ENCODE peak calls at places on chromosomes 6 and 20, in seven cellular contexts. Z is OCI-LY7, I is gastrocnemius medialis, V is HepG2, S is prostate gland, H is astrocyte of the spinal cord, P is endothelial cell. W is an unnamed sample.

GRCh38 chr6:129207832-129208231 is 324.9 kb downstream of the LAMA2 start:
- DNase-seq in S (no peak), I (no peak), Z (no peak), H (no peak), P (no peak), V (no peak), W (no peak)

GRCh38 chr6:131669891-131670290 is 31.3 kb downstream of the OR2A4 start:
- DNase-seq in Z (no peak), P (no peak), I (no peak), V (no peak), H (no peak), S (no peak), W (no peak)

GRCh38 chr6:152859225-152859624 is 108.6 kb downstream of the VIP start:
- DNase-seq in I (no peak), S (no peak), P (no peak), H (no peak), Z (no peak), V (no peak), W (no peak)

GRCh38 chr6:45618259-45618658 is 240.5 kb upstream of the SUPT3H start:
- DNase-seq in S (no peak), V (no peak), P (no peak), H (no peak), I (no peak), Z (no peak), W (no peak)

GRCh38 chr6:16690244-16691142 is 70.8 kb downstream of the ATXN1 start:
- DNase-seq in H (no peak), Z (no peak), I (no peak), S (no peak), V (peak), P (no peak), W (peak)

GRCh38 chr6:125491860-125492617 is 190.3 kb upstream of the HDDC2 start:
- DNase-seq in Z (no peak), V (no peak), S (no peak), I (no peak), P (no peak), H (no peak), W (no peak)

GRCh38 chr6:53466257-53466656 is 78.6 kb downstream of the GCLC start:
- DNase-seq in V (no peak), I (no peak), Z (no peak), H (no peak), S (peak), P (no peak), W (no peak)

GRCh38 chr20:43831496-43832065 is 83.1 kb upstream of the TOX2 start:
- DNase-seq in H (no peak), S (no peak), Z (no peak), V (no peak), P (no peak), I (no peak), W (no peak)

GRCh38 chr20:1629321-1629720 is 9.5 kb upstream of the SIRPB1 start:
- DNase-seq in V (no peak), I (no peak), H (no peak), P (no peak), Z (no peak), S (no peak), W (no peak)

GRCh38 chr20:31517373-31517772 is 3.1 kb downstream of the HM13 start:
- DNase-seq in V (peak), I (peak), Z (no peak), S (peak), H (peak), P (peak), W (no peak)

GRCh38 chr6:56891754-56892153 is 63.2 kb upstream of the BEND6 start:
- DNase-seq in S (no peak), P (no peak), Z (no peak), H (no peak), V (no peak), I (no peak), W (no peak)

GRCh38 chr6:168374051-168374502 is 54.5 kb upstream of the DACT2 start:
- DNase-seq in S (no peak), Z (no peak), P (no peak), V (no peak), I (no peak), H (no peak), W (no peak)

GRCh38 chr6:13544454-13545186 is 29.8 kb upstream of the SIRT5 start:
- DNase-seq in P (no peak), S (no peak), V (no peak), H (no peak), I (no peak), Z (no peak), W (no peak)

GRCh38 chr20:24566656-24567055 is 97.2 kb downstream of the SYNDIG1 start:
- DNase-seq in S (no peak), Z (no peak), H (no peak), P (no peak), I (no peak), V (no peak), W (no peak)

GRCh38 chr6:101429291-101429690 is 35.8 kb downstream of the GRIK2 start:
- DNase-seq in S (no peak), V (no peak), H (peak), P (no peak), Z (no peak), I (no peak), W (no peak)

GRCh38 chr20:37995856-37996625 is 37.2 kb downstream of the TTI1 start:
- DNase-seq in Z (no peak), P (no peak), H (no peak), I (no peak), V (no peak), S (no peak), W (no peak)

GRCh38 chr20:25282034-25282781 is 34.3 kb downstream of the PYGB start:
- DNase-seq in I (no peak), P (no peak), Z (no peak), V (no peak), H (no peak), S (no peak), W (no peak)

GRCh38 chr20:64130876-64131275 is 23.5 kb upstream of the NPBWR2 start:
- DNase-seq in P (no peak), V (no peak), H (no peak), Z (no peak), S (no peak), I (no peak), W (no peak)

GRCh38 chr6:9086331-9086730 is 651.0 kb upstream of the SLC35B3 start:
- DNase-seq in S (no peak), V (no peak), P (no peak), I (no peak), H (no peak), Z (no peak), W (no peak)

GRCh38 chr6:106256201-106256968 is 69.2 kb downstream of the ATG5 start:
- DNase-seq in V (no peak), Z (no peak), P (no peak), H (peak), S (no peak), I (no peak), W (no peak)

GRCh38 chr20:58722877-58723627 is 30.5 kb downstream of the NPEPL1 start:
- DNase-seq in S (no peak), I (no peak), Z (no peak), H (no peak), P (no peak), V (no peak), W (no peak)

GRCh38 chr6:39754493-39755115 is 29.4 kb upstream of the KIF6 start:
- DNase-seq in H (no peak), V (no peak), S (no peak), Z (no peak), P (no peak), I (no peak), W (no peak)

GRCh38 chr6:3566812-3567211 is 110.0 kb upstream of the SLC22A23 start:
- DNase-seq in V (no peak), H (peak), P (no peak), Z (no peak), I (no peak), S (no peak), W (no peak)

GRCh38 chr6:163324326-163324927 is 90.1 kb upstream of the QKI start:
- DNase-seq in I (no peak), H (no peak), Z (no peak), S (no peak), V (peak), P (no peak), W (no peak)

GRCh38 chr20:33301192-33301930 is 18.3 kb downstream of the BPIFB1 start:
- DNase-seq in I (no peak), Z (peak), V (no peak), S (no peak), H (no peak), P (no peak), W (no peak)

GRCh38 chr6:15893556-15894253 is 230.9 kb upstream of the DTNBP1 start:
- DNase-seq in S (no peak), V (peak), P (no peak), H (peak), Z (peak), I (no peak), W (no peak)

GRCh38 chr6:72446427-72446826 is 175.4 kb upstream of the KCNQ5 start:
- DNase-seq in P (no peak), H (peak), I (no peak), S (no peak), V (no peak), Z (no peak), W (no peak)

GRCh38 chr6:94454231-94454630 is 1034.9 kb upstream of the EPHA7 start:
- DNase-seq in S (no peak), P (no peak), H (no peak), I (no peak), V (no peak), Z (no peak), W (no peak)

GRCh38 chr6:133630651-133631050 is 258.3 kb upstream of the TCF21 start:
- DNase-seq in I (no peak), P (no peak), S (no peak), Z (no peak), V (no peak), H (peak), W (no peak)

GRCh38 chr6:118860880-118861279 is 33.1 kb upstream of the ASF1A start:
- DNase-seq in P (no peak), S (no peak), H (no peak), Z (no peak), V (no peak), I (peak), W (no peak)

GRCh38 chr6:33375143-33375649 is 16.4 kb upstream of the KIFC1 start:
- DNase-seq in V (no peak), H (peak), I (peak), S (peak), Z (no peak), P (no peak), W (no peak)

GRCh38 chr20:62195072-62195400 is 12.2 kb downstream of the MTG2 start:
- DNase-seq in S (no peak), H (no peak), P (no peak), Z (no peak), V (no peak), I (no peak), W (no peak)

GRCh38 chr6:27871919-27872633 is 40.1 kb downstream of the OR2B2 start:
- DNase-seq in V (no peak), Z (peak), S (peak), I (no peak), H (peak), P (peak), W (peak)

GRCh38 chr6:71724456-71725180 is 161.7 kb upstream of the RIMS1 start:
- DNase-seq in I (no peak), P (no peak), S (no peak), Z (no peak), H (no peak), V (no peak), W (no peak)

GRCh38 chr6:129607581-129608186 is 102.3 kb downstream of the ARHGAP18 start:
- DNase-seq in P (no peak), H (peak), I (no peak), Z (no peak), S (no peak), V (no peak), W (no peak)

GRCh38 chr6:85680388-85680787 is 37.7 kb upstream of the SYNCRIP start:
- DNase-seq in I (no peak), H (no peak), S (no peak), P (no peak), Z (peak), V (no peak), W (no peak)

GRCh38 chr6:138289739-138290138 is 71.4 kb upstream of the PBOV1 start:
- DNase-seq in H (no peak), S (peak), V (peak), Z (peak), I (no peak), P (peak), W (peak)
- TF ChIP-seq CTCF in H (peak), S (no peak), V (peak), Z (peak), I (no peak), P (no peak), W (no peak)

DNA sequence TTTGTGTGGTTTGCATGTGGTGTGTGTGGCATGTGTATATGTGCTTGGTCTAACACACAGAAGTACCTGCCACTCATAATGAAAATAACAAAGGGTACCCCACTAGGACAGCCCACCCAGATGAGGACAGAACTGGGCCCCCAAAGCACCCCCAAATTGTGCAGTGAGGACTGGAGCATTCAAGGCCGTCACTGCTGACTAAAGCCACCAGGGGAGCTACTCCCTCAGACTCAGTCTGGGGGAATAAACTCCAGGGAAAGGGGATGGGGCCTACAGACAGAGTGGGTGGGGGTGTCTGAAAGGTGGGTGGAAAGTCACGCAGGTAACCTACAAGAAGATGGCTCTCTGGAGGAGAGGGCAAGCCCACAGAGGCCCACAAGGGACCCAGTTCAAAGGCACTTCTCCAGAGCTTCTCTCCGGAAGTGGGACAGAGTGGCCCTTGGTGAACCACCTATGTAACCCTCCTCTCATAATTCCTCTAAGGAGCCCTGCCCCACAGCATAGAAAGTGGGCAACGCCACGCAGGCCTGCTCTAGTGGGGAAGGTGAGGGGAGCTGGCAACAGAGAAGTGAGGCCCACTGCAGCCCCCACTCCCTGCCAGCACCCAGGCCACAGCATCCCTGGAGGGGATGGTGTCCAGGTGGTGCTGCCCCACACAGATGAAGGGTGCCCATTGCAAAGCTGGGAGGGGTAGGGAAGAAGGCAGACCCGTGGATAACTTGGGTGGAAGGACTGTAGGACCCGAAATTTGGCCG is 122.8 kb upstream of the MAFB start:
- DNase-seq in I (no peak), V (no peak), H (no peak), Z (no peak), S (no peak), P (no peak), W (no peak)
- TF ChIP-seq CTCF in I (no peak), V (no peak), H (peak), Z (peak), S (no peak), P (peak), W (no peak)

GRCh38 chr6:88952065-88952704 is 11.2 kb downstream of the RNGTT start:
- DNase-seq in Z (no peak), S (no peak), V (peak), H (peak), I (no peak), P (no peak), W (no peak)
- TF ChIP-seq CTCF in Z (no peak), S (no peak), V (no peak), H (no peak), I (no peak), P (no peak), W (no peak)

GRCh38 chr6:90286884-90287488 is 9.7 kb downstream of the BACH2 start:
- DNase-seq in I (peak), P (peak), S (peak), V (peak), H (peak), Z (peak), W (no peak)

GRCh38 chr6:90288404-90288803 is 8.2 kb downstream of the BACH2 start:
- DNase-seq in V (no peak), Z (no peak), I (no peak), S (no peak), H (peak), P (no peak), W (no peak)

GRCh38 chr6:90285611-90286381 is 10.8 kb downstream of the BACH2 start:
- DNase-seq in Z (peak), I (peak), H (peak), P (peak), S (peak), V (peak), W (no peak)

GRCh38 chr6:90284745-90285481 is 11.7 kb downstream of the BACH2 start:
- DNase-seq in S (no peak), I (peak), H (peak), V (no peak), Z (no peak), P (no peak), W (peak)

GRCh38 chr6:90284236-90284744 is 12.4 kb downstream of the BACH2 start:
- DNase-seq in S (no peak), Z (no peak), H (peak), P (no peak), I (peak), V (no peak), W (no peak)
- TF ChIP-seq CTCF in S (no peak), Z (no peak), H (no peak), P (no peak), I (no peak), V (no peak), W (no peak)

DNA sequence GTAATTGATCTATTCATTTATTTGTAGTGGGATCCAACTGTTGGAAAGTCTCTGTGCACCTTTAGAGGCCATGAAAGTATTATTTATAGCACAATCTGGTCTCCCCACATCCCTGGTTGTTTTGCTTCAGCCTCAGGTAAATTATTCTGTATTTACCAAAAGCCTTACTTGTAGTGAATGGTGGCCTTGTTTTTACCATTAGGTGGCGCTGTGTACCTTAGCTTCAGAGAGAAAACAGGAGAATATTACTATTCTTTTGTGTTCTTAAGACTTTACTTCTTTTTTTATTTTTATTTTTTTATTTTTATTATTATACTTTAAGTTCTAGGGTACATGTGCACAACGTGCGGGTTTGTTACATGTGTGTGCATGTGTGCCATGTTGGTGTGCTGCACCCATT is 23.7 kb downstream of the PEX7 start:
- DNase-seq in H (peak), Z (peak), V (peak), I (no peak), P (peak), S (peak), W (peak)
- TF ChIP-seq CTCF in H (peak), Z (peak), V (peak), I (peak), P (peak), S (no peak), W (peak)